ENCODE peak calls at places on chromosomes 6 and 20, in seven cellular contexts. F is tibial nerve, S is HEK293T, Z is mesothelial cell of epicardium, G is fibroblast of pulmonary artery, R is C1 segment of cervical spinal cord, N is nucleus accumbens. J is an unnamed sample.

GRCh38 chr6:112946051-112946450 is 598.9 kb downstream of the RFPL4B start:
- DNase-seq in F (no peak), S (no peak), Z (no peak), G (peak), R (no peak), N (no peak), J (no peak)

GRCh38 chr6:156060013-156060412 is 604.4 kb upstream of the NOX3 start:
- DNase-seq in F (no peak), S (no peak), Z (no peak), G (no peak), R (no peak), N (no peak), J (no peak)

GRCh38 chr6:15506066-15506465 is 156.8 kb downstream of the DTNBP1 start:
- DNase-seq in F (no peak), S (no peak), Z (no peak), G (no peak), R (no peak), N (no peak), J (peak)

GRCh38 chr20:49570828-49571552 is 3.1 kb upstream of the PTGIS start:
- DNase-seq in F (no peak), S (no peak), Z (no peak), G (peak), R (no peak), N (no peak), J (peak)

GRCh38 chr20:56689318-56689717 is 60.2 kb downstream of the TFAP2C start:
- DNase-seq in F (no peak), S (no peak), Z (no peak), G (peak), R (no peak), N (no peak), J (no peak)

GRCh38 chr6:91926361-91926760 is 1339.5 kb upstream of the MAP3K7 start:
- DNase-seq in F (no peak), S (no peak), Z (no peak), G (no peak), R (no peak), N (no peak), J (no peak)

GRCh38 chr20:58579819-58580492 is 64.8 kb upstream of the APCDD1L start:
- DNase-seq in F (no peak), S (no peak), Z (no peak), G (no peak), R (no peak), N (no peak), J (peak)

GRCh38 chr6:32140420-32141046 is 10.4 kb upstream of the FKBPL start:
- DNase-seq in F (no peak), S (no peak), Z (no peak), G (no peak), R (no peak), N (no peak), J (no peak)

GRCh38 chr6:138099832-138100231 is 7.4 kb downstream of the PERP start:
- DNase-seq in F (no peak), S (no peak), Z (no peak), G (peak), R (no peak), N (no peak), J (no peak)

GRCh38 chr6:133241901-133242760 is 974 bp downstream of the EYA4 start:
- DNase-seq in F (no peak), S (peak), Z (peak), G (peak), R (peak), N (no peak), J (no peak)

GRCh38 chr20:39611901-39612300 is 649.8 kb downstream of the DHX35 start:
- DNase-seq in F (no peak), S (no peak), Z (no peak), G (no peak), R (no peak), N (no peak), J (no peak)

GRCh38 chr6:56072856-56073255 is 174.5 kb downstream of the COL21A1 start:
- DNase-seq in F (no peak), S (no peak), Z (no peak), G (peak), R (no peak), N (no peak), J (no peak)

GRCh38 chr6:41470341-41471063 is 75.7 kb upstream of the FOXP4 start:
- DNase-seq in F (peak), S (no peak), Z (peak), G (peak), R (no peak), N (no peak), J (peak)

GRCh38 chr20:46552460-46553420 is 2.3 kb upstream of the OCSTAMP start:
- DNase-seq in F (no peak), S (no peak), Z (no peak), G (no peak), R (no peak), N (no peak), J (no peak)

GRCh38 chr20:33444797-33445560 is 1.4 kb upstream of the SNTA1 start:
- DNase-seq in F (no peak), S (no peak), Z (no peak), G (no peak), R (no peak), N (no peak), J (no peak)

GRCh38 chr6:132812756-132813172 is 1.6 kb upstream of the RPS12 start:
- DNase-seq in F (no peak), S (no peak), Z (no peak), G (no peak), R (peak), N (no peak), J (no peak)

GRCh38 chr20:24783631-24784492 is 165.2 kb upstream of the CST7 start:
- DNase-seq in F (no peak), S (no peak), Z (no peak), G (no peak), R (no peak), N (no peak), J (no peak)

GRCh38 chr6:72080260-72080941 is 194.1 kb downstream of the RIMS1 start:
- DNase-seq in F (no peak), S (no peak), Z (no peak), G (peak), R (no peak), N (no peak), J (no peak)

GRCh38 chr20:34922654-34923381 is 32.8 kb downstream of the GSS start:
- DNase-seq in F (no peak), S (no peak), Z (no peak), G (peak), R (no peak), N (no peak), J (peak)

GRCh38 chr6:87419266-87419665 is 11.5 kb downstream of the CFAP206 start:
- DNase-seq in F (no peak), S (no peak), Z (no peak), G (no peak), R (no peak), N (no peak), J (no peak)

GRCh38 chr20:10978713-10979112 is 304.9 kb upstream of the JAG1 start:
- DNase-seq in F (no peak), S (no peak), Z (no peak), G (no peak), R (peak), N (peak), J (no peak)

GRCh38 chr6:132490024-132490423 is 22.9 kb downstream of the STX7 start:
- DNase-seq in F (no peak), S (no peak), Z (no peak), G (peak), R (no peak), N (no peak), J (peak)

GRCh38 chr6:33824461-33825154 is 20.8 kb upstream of the MLN start:
- DNase-seq in F (no peak), S (no peak), Z (no peak), G (peak), R (no peak), N (no peak), J (no peak)

GRCh38 chr20:31835977-31836852 is 9.2 kb downstream of the FOXS1 start:
- DNase-seq in F (peak), S (peak), Z (no peak), G (peak), R (peak), N (peak), J (peak)

GRCh38 chr6:40706222-40706621 is 119.1 kb upstream of the LRFN2 start:
- DNase-seq in F (no peak), S (no peak), Z (no peak), G (no peak), R (no peak), N (no peak), J (no peak)

GRCh38 chr6:170516783-170517616 is 36.1 kb downstream of the PSMB1 start:
- DNase-seq in F (no peak), S (peak), Z (no peak), G (peak), R (no peak), N (no peak), J (no peak)

GRCh38 chr20:1933465-1933870 is 38.3 kb downstream of the SIRPA start:
- DNase-seq in F (no peak), S (no peak), Z (no peak), G (peak), R (no peak), N (no peak), J (peak)

GRCh38 chr6:154297711-154298110 is 58.9 kb downstream of the IPCEF1 start:
- DNase-seq in F (no peak), S (no peak), Z (no peak), G (peak), R (no peak), N (no peak), J (no peak)

GRCh38 chr6:41655706-41656668 is 17.7 kb downstream of the MDFI start:
- DNase-seq in F (no peak), S (no peak), Z (no peak), G (peak), R (no peak), N (no peak), J (no peak)

J was measured in tibial artery.